ENCODE peak calls at places on chromosomes 3 and 15, in seven cellular contexts. F, Y, O, Z, B, Q and D are unnamed samples.

GRCh38 chr3:102089904-102090492 is 240.7 kb downstream of the NFKBIZ start:
- DNase-seq in F (peak; percentile 20), Y (peak; percentile 98), O (no peak), Z (no peak), B (peak; percentile 35), Q (no peak), D (no peak)

GRCh38 chr3:32510075-32510724 is 7.5 kb upstream of the CMTM6 start:
- DNase-seq in F (peak; percentile 78), Y (peak; percentile 71), O (no peak), Z (peak; percentile 51), B (peak; percentile 69), Q (peak; percentile 86), D (peak; percentile 57)

GRCh38 chr15:29143909-29144308 is 125.7 kb downstream of the NSMCE3 start:
- DNase-seq in F (no peak), Y (peak; percentile 74), O (no peak), Z (no peak), B (no peak), Q (no peak), D (no peak)

GRCh38 chr3:1275495-1275894 is 182.7 kb downstream of the CNTN6 start:
- DNase-seq in F (no peak), Y (no peak), O (no peak), Z (no peak), B (no peak), Q (peak; percentile 54), D (no peak)

GRCh38 chr3:133701435-133702358 is 40.0 kb upstream of the TOPBP1 start:
- DNase-seq in F (no peak), Y (no peak), O (no peak), Z (no peak), B (no peak), Q (no peak), D (no peak)

GRCh38 chr3:53005854-53006513 is 39.9 kb downstream of the SFMBT1 start:
- DNase-seq in F (no peak), Y (no peak), O (no peak), Z (no peak), B (no peak), Q (no peak), D (no peak)

GRCh38 chr3:118766306-118766669 is 268.4 kb downstream of the IGSF11 start:
- DNase-seq in F (no peak), Y (no peak), O (no peak), Z (no peak), B (no peak), Q (no peak), D (no peak)

GRCh38 chr3:69370156-69370944 is 15.5 kb downstream of the FRMD4B start:
- DNase-seq in F (no peak), Y (no peak), O (peak; percentile 90), Z (peak; percentile 90), B (peak; percentile 66), Q (peak; percentile 33), D (peak; percentile 54)

GRCh38 chr3:169052465-169053302 is 610.8 kb downstream of the MECOM start:
- DNase-seq in F (no peak), Y (peak; percentile 28), O (no peak), Z (no peak), B (no peak), Q (no peak), D (no peak)

GRCh38 chr3:170410428-170411029 is 8.1 kb upstream of the CLDN11 start:
- DNase-seq in F (peak; percentile 36), Y (no peak), O (no peak), Z (no peak), B (peak; percentile 50), Q (peak; percentile 45), D (no peak)

GRCh38 chr15:68412218-68412617 is 19.7 kb downstream of the ITGA11 start:
- DNase-seq in F (no peak), Y (no peak), O (peak; percentile 55), Z (no peak), B (no peak), Q (peak; percentile 2), D (no peak)

GRCh38 chr3:50268703-50269451 is at the start of gene SEMA3B:
- DNase-seq in F (peak; percentile 48), Y (no peak), O (peak; percentile 78), Z (peak; percentile 69), B (no peak), Q (peak; percentile 65), D (no peak)
- TF ChIP-seq POLR2A in F (no peak), Y (no peak), O (no peak), Z (no peak), B (no peak), Q (no peak), D (no peak)

GRCh38 chr3:187014417-187014864 is 84.1 kb downstream of the ST6GAL1 start:
- DNase-seq in F (no peak), Y (peak; percentile 28), O (no peak), Z (no peak), B (peak; percentile 90), Q (no peak), D (no peak)
- H3K4me1 ChIP-seq in F (no peaks in the 10 kb centered on the region), Y (peaks cover 8% of the 10 kb centered on the region), O (peaks cover 14% of the 10 kb centered on the region), Z (peaks cover 20% of the 10 kb centered on the region), B (peaks cover 59% of the 10 kb centered on the region), Q (peaks cover 14% of the 10 kb centered on the region), D (no peaks in the 10 kb centered on the region)

GRCh38 chr3:10391391-10391790 is 70.5 kb upstream of the SEC13 start:
- DNase-seq in F (no peak), Y (no peak), O (no peak), Z (no peak), B (no peak), Q (no peak), D (no peak)

GRCh38 chr3:10390641-10391373 is 69.9 kb upstream of the SEC13 start:
- DNase-seq in F (no peak), Y (no peak), O (no peak), Z (no peak), B (no peak), Q (no peak), D (no peak)

GRCh38 chr3:10387881-10388621 is 67.1 kb upstream of the SEC13 start:
- DNase-seq in F (no peak), Y (peak; percentile 15), O (no peak), Z (no peak), B (no peak), Q (no peak), D (no peak)

GRCh38 chr3:10389341-10389740 is 68.4 kb upstream of the SEC13 start:
- DNase-seq in F (no peak), Y (no peak), O (no peak), Z (no peak), B (no peak), Q (no peak), D (no peak)

DNA sequence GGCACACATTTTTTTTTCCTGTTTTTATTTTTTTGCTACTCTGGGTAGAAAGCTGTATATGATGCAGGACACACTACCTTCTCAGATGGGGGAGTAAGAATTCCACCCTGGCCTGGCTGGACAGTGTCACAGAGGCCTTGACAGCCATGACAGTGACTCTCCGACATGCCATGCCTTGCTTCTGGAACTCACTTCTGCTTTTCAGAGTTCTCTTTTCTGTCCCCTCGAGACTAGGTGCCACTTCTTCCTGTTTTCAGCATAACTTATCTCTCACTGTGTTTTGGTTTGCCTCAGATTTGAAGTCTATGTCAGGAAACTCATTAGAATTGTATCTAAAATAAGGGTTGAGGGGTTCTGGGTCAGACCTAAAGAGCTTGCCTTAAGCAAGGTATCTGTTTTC is 69.1 kb upstream of the SEC13 start:
- DNase-seq in F (no peak), Y (no peak), O (no peak), Z (no peak), B (no peak), Q (no peak), D (no peak)
- H3K4me3 ChIP-seq in F (no peak overlapping the region), Y (no peak overlapping the region), O (no peak overlapping the region), Z (no peak overlapping the region), B (no peak overlapping the region), Q (no peak overlapping the region), D (no peak overlapping the region)

GRCh38 chr15:90046289-90046688 is 45.2 kb downstream of the ZNF710 start:
- DNase-seq in F (no peak), Y (no peak), O (no peak), Z (peak; percentile 21), B (no peak), Q (no peak), D (no peak)

GRCh38 chr15:90049030-90049429 is 47.9 kb downstream of the ZNF710 start:
- DNase-seq in F (no peak), Y (peak; percentile 40), O (no peak), Z (peak; percentile 5), B (no peak), Q (no peak), D (no peak)

GRCh38 chr15:90044916-90045371 is 43.8 kb downstream of the ZNF710 start:
- DNase-seq in F (no peak), Y (no peak), O (no peak), Z (peak; percentile 4), B (no peak), Q (no peak), D (no peak)

GRCh38 chr15:90047956-90048575 is 46.9 kb downstream of the ZNF710 start:
- DNase-seq in F (no peak), Y (no peak), O (no peak), Z (peak; percentile 24), B (no peak), Q (no peak), D (peak; percentile 92)

DNA sequence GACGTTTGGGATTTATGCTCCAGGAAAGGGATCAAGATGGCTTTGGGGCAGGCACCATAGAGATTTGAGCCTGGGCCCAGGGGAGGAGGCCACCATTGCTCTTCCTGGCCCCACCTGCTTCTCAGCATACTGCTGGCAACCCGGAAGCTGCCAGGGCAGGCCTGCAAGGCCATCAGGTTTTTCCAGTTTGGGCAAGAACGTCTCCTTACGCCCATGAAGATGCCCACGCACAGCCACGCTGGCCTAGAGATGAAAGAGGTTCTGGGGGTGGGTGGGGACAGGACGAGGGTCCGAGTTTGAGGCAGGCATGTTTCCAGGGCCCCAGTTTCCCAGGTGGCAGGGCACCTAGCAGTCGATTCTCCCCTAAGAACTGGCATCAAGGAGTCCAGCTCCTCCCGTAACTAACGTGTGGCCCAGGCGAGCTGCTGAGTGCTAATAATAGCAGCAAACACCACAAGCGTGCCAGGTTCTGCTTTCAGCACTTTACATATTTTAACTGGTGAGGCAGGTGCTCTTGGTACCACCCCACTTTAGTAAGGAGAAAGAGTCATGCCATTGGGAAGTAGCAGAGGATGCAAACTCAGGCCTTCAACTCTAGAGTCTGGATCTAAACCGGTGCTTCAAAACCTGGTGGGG is 45.8 kb downstream of the ZNF710 start:
- DNase-seq in F (no peak), Y (no peak), O (no peak), Z (peak; percentile 62), B (no peak), Q (no peak), D (peak; percentile 77)
- TF ChIP-seq POLR2A in F (no peak), Y (no peak), O (no peak), Z (no peak), B (no peak), Q (no peak), D (peak; percentile 30)